ENCODE peak calls at places on chromosomes 3 and 15, in four cellular contexts. P, R, H and O are unnamed samples.

GRCh38 chr3:187989458-187990153 is 164.4 kb upstream of the LPP start:
- DNase-seq in R (no peak), P (no peak), H (peak), O (no peak)

GRCh38 chr15:45796433-45796832 is 161.6 kb downstream of the SQOR start:
- DNase-seq in P (no peak), H (no peak), R (no peak), O (no peak)

GRCh38 chr3:174439621-174440349 is 419.3 kb upstream of the NAALADL2 start:
- DNase-seq in R (peak), P (no peak), H (no peak), O (peak)

GRCh38 chr3:31035681-31036080 is 141.2 kb upstream of the GADL1 start:
- DNase-seq in R (no peak), H (no peak), P (no peak), O (no peak)

GRCh38 chr3:67609709-67610108 is 44.7 kb downstream of the SUCLG2 start:
- DNase-seq in R (no peak), H (no peak), P (no peak), O (no peak)

GRCh38 chr15:57649138-57649537 is 57.4 kb upstream of the POLR2M start:
- DNase-seq in R (no peak), P (no peak), H (no peak), O (no peak)

GRCh38 chr3:100533176-100533575 is 40.8 kb downstream of the TMEM45A start:
- DNase-seq in H (no peak), R (no peak), P (no peak), O (no peak)

GRCh38 chr15:63933522-63933921 is 99.8 kb upstream of the HERC1 start:
- DNase-seq in R (no peak), H (no peak), P (no peak), O (no peak)

GRCh38 chr3:129114455-129114854 is 7.1 kb downstream of the RAB43 start:
- DNase-seq in R (no peak), H (no peak), P (no peak), O (no peak)

GRCh38 chr15:64568765-64569164 is 108.4 kb downstream of the ZNF609 start:
- DNase-seq in R (no peak), H (no peak), P (no peak), O (no peak)

GRCh38 chr15:28885630-28886430 is at the start of gene APBA2:
- DNase-seq in P (no peak), R (no peak), H (peak), O (peak)

GRCh38 chr15:48374472-48374871 is 43.2 kb downstream of the DUT start:
- DNase-seq in H (no peak), R (no peak), P (no peak), O (no peak)

GRCh38 chr3:133783762-133784161 is 21.9 kb upstream of the SRPRB start:
- DNase-seq in H (no peak), P (no peak), R (no peak), O (peak)

GRCh38 chr3:116474356-116475200 is 29.3 kb upstream of the LSAMP start:
- DNase-seq in P (no peak), R (no peak), H (no peak), O (no peak)

GRCh38 chr3:169659858-169660614 is 3.5 kb downstream of the MECOM start:
- DNase-seq in R (no peak), H (peak), P (no peak), O (no peak)

GRCh38 chr15:91552555-91552954 is 301.0 kb upstream of the SLCO3A1 start:
- DNase-seq in P (no peak), R (no peak), H (no peak), O (no peak)

GRCh38 chr3:184678317-184679055 is 33.4 kb downstream of the MAGEF1 start:
- DNase-seq in P (no peak), R (no peak), H (no peak), O (no peak)

GRCh38 chr15:71612869-71613268 is 197.5 kb upstream of the NR2E3 start:
- DNase-seq in H (no peak), R (no peak), P (no peak), O (no peak)

GRCh38 chr15:91887321-91887720 is 33.8 kb downstream of the SLCO3A1 start:
- DNase-seq in H (peak), P (no peak), R (no peak), O (no peak)

GRCh38 chr3:123034996-123035395 is 7.4 kb upstream of the SEMA5B start:
- DNase-seq in P (no peak), R (no peak), H (no peak), O (no peak)

GRCh38 chr3:40925228-40925627 is 274.1 kb upstream of the CTNNB1 start:
- DNase-seq in H (no peak), R (no peak), P (no peak), O (no peak)

GRCh38 chr3:58535531-58536500 is 1.2 kb downstream of the ACOX2 start:
- DNase-seq in H (no peak), R (peak), P (no peak), O (peak)

GRCh38 chr3:127815641-127816605 is 6.4 kb downstream of the MGLL start:
- DNase-seq in P (no peak), R (no peak), H (no peak), O (no peak)

GRCh38 chr15:48510976-48511375 is 134.5 kb downstream of the FBN1 start:
- DNase-seq in P (no peak), R (no peak), H (no peak), O (no peak)

GRCh38 chr3:188510366-188510765 is 356.4 kb downstream of the LPP start:
- DNase-seq in R (no peak), H (no peak), P (no peak), O (no peak)

GRCh38 chr3:116618138-116618537 is 91.4 kb upstream of the TUSC7 start:
- DNase-seq in H (no peak), R (peak), P (no peak), O (no peak)

GRCh38 chr3:193711964-193712598 is 119.1 kb downstream of the OPA1 start:
- DNase-seq in R (peak), H (no peak), P (no peak), O (no peak)

GRCh38 chr15:75451202-75451673 is 252 bp downstream of the SIN3A start:
- DNase-seq in H (no peak), P (no peak), R (no peak), O (no peak)

GRCh38 chr3:175392653-175393052 is 533.5 kb downstream of the NAALADL2 start:
- DNase-seq in H (no peak), P (no peak), R (no peak), O (no peak)

GRCh38 chr15:88744548-88745020 is 58.7 kb upstream of the ACAN start:
- DNase-seq in P (no peak), R (no peak), H (no peak), O (no peak)

GRCh38 chr3:64133272-64133671 is 92.0 kb downstream of the PRICKLE2 start:
- DNase-seq in P (no peak), H (no peak), R (no peak), O (no peak)

GRCh38 chr3:191476053-191476787 is 15.3 kb downstream of the PYDC2 start:
- DNase-seq in R (no peak), H (no peak), P (no peak), O (no peak)

GRCh38 chr15:95988574-95988887 is 342.0 kb upstream of the NR2F2 start:
- DNase-seq in H (no peak), R (peak), P (no peak), O (no peak)

GRCh38 chr3:144499346-144499745 is 527.7 kb downstream of the DIPK2A start:
- DNase-seq in H (no peak), P (no peak), R (no peak), O (no peak)

GRCh38 chr3:9175421-9175820 is 74.0 kb downstream of the SRGAP3 start:
- DNase-seq in P (no peak), H (no peak), R (no peak), O (no peak)

GRCh38 chr15:32855942-32856341 is 138.1 kb downstream of the GREM1 start:
- DNase-seq in R (peak), H (no peak), P (no peak), O (no peak)

GRCh38 chr3:4565806-4566501 is 72.8 kb downstream of the ITPR1 start:
- DNase-seq in H (no peak), P (no peak), R (peak), O (no peak)

GRCh38 chr3:126287536-126288181 is 69.5 kb downstream of the KLF15 start:
- DNase-seq in P (no peak), H (peak), R (peak), O (no peak)

GRCh38 chr15:22980189-22981136 is at the start of gene CYFIP1:
- DNase-seq in P (no peak), H (peak), R (peak), O (peak)
- TF ChIP-seq HDAC6 in P (peak), H (no peak), R (no peak), O (no peak)

GRCh38 chr15:67024322-67024997 is 40.9 kb upstream of the SMAD3 start:
- DNase-seq in P (peak), R (peak), H (no peak), O (peak)
- TF ChIP-seq HDAC6 in P (no peak), R (no peak), H (no peak), O (no peak)

DNA sequence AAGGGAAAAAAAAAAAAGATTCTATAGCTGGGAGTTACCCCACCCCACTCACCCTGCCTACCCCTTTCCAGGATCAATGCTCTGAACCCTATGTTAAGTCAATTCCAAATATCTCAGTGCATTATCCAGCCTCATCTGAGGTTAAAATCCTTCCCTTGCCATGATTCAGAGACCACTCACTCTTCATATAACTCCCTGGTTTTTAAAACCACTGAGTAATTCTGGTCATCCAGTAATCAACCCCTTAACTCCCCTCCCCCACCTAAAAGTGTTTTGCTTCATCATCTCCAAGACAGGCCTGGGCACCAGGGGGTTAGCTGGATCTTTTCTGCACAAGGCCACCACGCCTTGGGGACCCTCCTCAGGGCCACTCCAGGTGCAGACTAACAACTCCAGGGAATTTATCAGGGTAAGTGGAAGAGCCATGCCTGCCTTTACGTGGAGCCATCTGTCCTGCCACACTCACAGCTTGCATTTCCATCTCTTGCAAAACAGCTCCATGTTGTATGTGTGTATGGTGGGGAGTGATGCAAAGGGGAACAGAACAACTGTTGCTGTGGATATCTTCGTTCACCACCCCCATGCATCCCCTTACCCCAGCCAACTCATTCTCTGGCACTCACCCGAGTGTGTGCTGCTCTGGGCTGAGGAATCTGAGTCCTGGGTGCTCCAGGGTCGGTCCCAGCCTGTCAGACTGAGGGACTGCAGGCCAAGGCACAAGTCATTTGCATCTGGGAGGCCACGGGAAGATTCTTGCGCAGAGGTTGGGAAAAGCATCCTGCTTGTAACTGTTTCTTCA is 30.7 kb upstream of the RPS17 start:
- DNase-seq in P (no peak), H (peak), R (no peak), O (no peak)
- TF ChIP-seq HDAC6 in P (no peak), H (no peak), R (no peak), O (no peak)

DNA sequence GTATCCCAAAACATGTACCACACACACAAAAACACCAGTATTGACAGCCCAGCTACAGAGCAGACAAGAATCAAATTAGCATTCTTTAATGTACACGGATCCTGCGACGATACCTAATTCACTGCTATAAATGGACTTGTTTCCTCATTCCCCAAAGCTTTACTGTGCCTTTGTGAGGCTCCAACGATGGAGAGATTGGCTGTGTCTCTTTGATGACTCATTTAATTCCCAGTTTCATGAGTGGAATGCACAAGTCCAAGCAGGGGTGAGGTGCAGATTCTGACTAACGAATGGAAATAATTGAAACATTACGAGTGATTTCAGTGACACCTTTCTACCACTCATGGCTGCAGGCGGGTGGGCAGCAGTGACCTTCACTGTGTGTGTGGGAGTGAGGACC is 156.6 kb downstream of the CACNA2D3 start:
- DNase-seq in P (no peak), R (no peak), H (no peak), O (no peak)
- TF ChIP-seq HDAC6 in P (no peak), R (no peak), H (no peak), O (no peak)

GRCh38 chr3:156449712-156450574 is 105.0 kb downstream of the SSR3 start:
- DNase-seq in R (peak), H (no peak), P (no peak), O (peak)
- TF ChIP-seq HDAC6 in R (no peak), H (no peak), P (no peak), O (no peak)

GRCh38 chr3:186360779-186361178 is 1.3 kb downstream of the DGKG start:
- DNase-seq in P (no peak), H (peak), R (no peak), O (no peak)
- TF ChIP-seq HDAC6 in P (no peak), H (no peak), R (no peak), O (no peak)

GRCh38 chr3:13323822-13324221 is 96.3 kb downstream of the NUP210 start:
- DNase-seq in R (no peak), P (no peak), H (no peak), O (no peak)
- TF ChIP-seq HDAC6 in R (no peak), P (no peak), H (no peak), O (no peak)

GRCh38 chr3:97988784-97989568 is 16.7 kb upstream of the RIOX2 start:
- DNase-seq in R (no peak), H (no peak), P (no peak), O (no peak)
- TF ChIP-seq HDAC6 in R (no peak), H (no peak), P (no peak), O (no peak)

DNA sequence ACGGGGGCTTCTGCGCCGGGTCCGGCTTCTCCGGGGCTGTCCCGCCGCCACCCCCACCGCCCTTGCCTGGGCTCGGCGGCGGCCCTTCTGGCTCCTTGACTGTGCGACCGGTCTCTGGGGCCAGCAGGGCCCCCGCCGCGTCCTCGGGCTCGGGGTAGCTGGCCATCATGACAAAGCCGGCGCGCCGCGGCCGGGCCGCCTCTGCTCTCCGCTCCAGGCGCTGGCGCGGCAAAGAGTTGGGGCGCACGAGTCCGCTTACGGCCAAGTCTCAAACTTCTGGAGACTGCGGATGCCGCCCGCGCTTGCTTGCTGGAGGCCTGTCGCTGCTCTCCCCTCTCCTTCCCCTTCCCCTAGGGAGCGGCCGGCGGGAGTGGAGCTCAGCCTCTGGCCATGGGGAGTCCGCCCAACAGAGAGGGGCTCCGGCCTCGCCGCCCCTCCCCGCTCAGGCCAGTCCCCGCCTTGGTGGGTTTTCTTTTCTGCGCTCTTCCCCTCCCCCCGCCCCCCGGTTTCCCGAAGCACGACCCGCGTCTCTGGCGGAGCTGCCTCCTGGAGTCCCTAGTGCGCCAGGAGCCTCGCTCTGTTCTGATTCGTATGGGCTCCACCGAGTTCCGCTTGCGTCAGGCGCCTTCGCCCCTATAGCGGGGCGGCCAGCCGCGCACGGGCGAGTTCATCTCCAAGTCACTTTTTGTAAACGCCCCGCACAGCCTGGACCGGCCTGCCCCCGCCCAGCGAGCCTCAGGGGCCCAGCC is at the start of the genes FOXL2 and FOXL2NB:
- DNase-seq in H (peak), P (no peak), R (no peak), O (peak)
- TF ChIP-seq HDAC6 in H (no peak), P (no peak), R (no peak), O (no peak)

DNA sequence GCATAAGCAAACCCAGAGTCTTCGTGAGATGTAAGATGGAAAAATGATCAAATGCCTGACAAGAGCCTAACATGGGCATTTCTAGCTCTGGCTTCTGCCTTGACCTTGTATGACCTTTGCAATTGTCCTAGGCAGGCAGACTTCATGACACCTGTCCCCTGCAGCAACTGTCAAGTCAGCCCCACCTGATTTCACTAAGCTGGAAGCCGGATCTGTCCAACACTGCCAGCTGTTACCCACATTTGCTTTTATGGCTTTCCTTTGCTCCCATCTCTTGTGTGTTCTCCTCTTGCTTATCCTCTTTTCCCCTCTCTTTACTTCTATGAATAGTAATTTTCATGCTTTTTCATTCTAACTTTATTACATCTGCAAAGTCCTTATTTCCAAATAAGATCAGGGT is 48.5 kb upstream of the TNIK start:
- DNase-seq in P (no peak), H (no peak), R (no peak), O (no peak)
- TF ChIP-seq HDAC6 in P (no peak), H (no peak), R (no peak), O (no peak)